ENCODE peak calls at places on chromosome 11, in five cellular contexts. Z, P, Y, X and M are unnamed samples.

GRCh38 chr11:129969973-129970372 is 32.7 kb downstream of the PRDM10 start:
- DNase-seq in Z (no peak), P (no peak), Y (no peak), X (no peak), M (no peak)

GRCh38 chr11:74341926-74342325 is 30.5 kb upstream of the P4HA3 start:
- DNase-seq in Z (no peak), P (no peak), Y (no peak), X (no peak), M (no peak)

GRCh38 chr11:116693206-116694016 is 79.4 kb downstream of the BUD13 start:
- DNase-seq in Z (peak), P (no peak), Y (no peak), X (no peak), M (peak)

GRCh38 chr11:43574949-43575915 is 105.3 kb upstream of the HSD17B12 start:
- DNase-seq in Z (no peak), P (peak), Y (peak), X (no peak), M (no peak)

GRCh38 chr11:133661867-133662266 is 129.6 kb upstream of the OPCML start:
- DNase-seq in Z (no peak), P (no peak), Y (no peak), X (no peak), M (no peak)

GRCh38 chr11:10650166-10650565 is 43.4 kb downstream of the IRAG1 start:
- DNase-seq in Z (no peak), P (no peak), Y (no peak), X (no peak), M (no peak)

GRCh38 chr11:29507381-29507780 is 509.4 kb downstream of the KCNA4 start:
- DNase-seq in Z (no peak), P (no peak), Y (no peak), X (no peak), M (no peak)

GRCh38 chr11:13126430-13126829 is 117.3 kb downstream of the RASSF10 start:
- DNase-seq in Z (peak), P (peak), Y (no peak), X (no peak), M (no peak)

GRCh38 chr11:79425463-79425862 is 15.4 kb downstream of the TENM4 start:
- DNase-seq in Z (no peak), P (no peak), Y (no peak), X (no peak), M (no peak)

GRCh38 chr11:109696191-109696897 is 274.4 kb downstream of the C11orf87 start:
- DNase-seq in Z (peak), P (peak), Y (no peak), X (no peak), M (peak)

GRCh38 chr11:69801513-69802335 is 17.5 kb downstream of the FGF3 start:
- DNase-seq in Z (no peak), P (peak), Y (no peak), X (no peak), M (no peak)

GRCh38 chr11:134536219-134536618 is 124.2 kb upstream of the B3GAT1 start:
- DNase-seq in Z (no peak), P (no peak), Y (no peak), X (no peak), M (no peak)

GRCh38 chr11:94803491-94803890 is 35.3 kb downstream of the AMOTL1 start:
- DNase-seq in Z (no peak), P (no peak), Y (no peak), X (no peak), M (no peak)

GRCh38 chr11:131693756-131694155 is 323.3 kb downstream of the NTM start:
- DNase-seq in Z (no peak), P (no peak), Y (no peak), X (no peak), M (no peak)

GRCh38 chr11:111565111-111565720 is 24.7 kb downstream of the LAYN start:
- DNase-seq in Z (peak), P (peak), Y (peak), X (no peak), M (no peak)

GRCh38 chr11:17786824-17787525 is 52.4 kb downstream of the KCNC1 start:
- DNase-seq in Z (peak), P (peak), Y (no peak), X (no peak), M (peak)

GRCh38 chr11:114278342-114279065 is 17.7 kb upstream of the NNMT start:
- DNase-seq in Z (no peak), P (no peak), Y (no peak), X (no peak), M (no peak)

GRCh38 chr11:11335043-11335442 is 18.0 kb downstream of the CSNK2A3 start:
- DNase-seq in Z (no peak), P (no peak), Y (no peak), X (no peak), M (no peak)

GRCh38 chr11:108121274-108122155 is at the start of gene ACAT1:
- DNase-seq in Z (peak), P (peak), Y (peak), X (peak), M (peak)

GRCh38 chr11:95257596-95257995 is 26.6 kb upstream of the SESN3 start:
- DNase-seq in Z (no peak), P (no peak), Y (no peak), X (no peak), M (peak)

GRCh38 chr11:26551186-26551801 is 20.8 kb downstream of the MUC15 start:
- DNase-seq in Z (no peak), P (peak), Y (no peak), X (no peak), M (peak)

GRCh38 chr11:71420455-71421241 is 27.5 kb downstream of the DHCR7 start:
- DNase-seq in Z (peak), P (peak), Y (no peak), X (no peak), M (peak)

GRCh38 chr11:20162824-20163777 is 2.8 kb upstream of the DBX1 start:
- DNase-seq in Z (no peak), P (peak), Y (peak), X (no peak), M (no peak)

GRCh38 chr11:44746894-44747293 is 20.1 kb downstream of the TSPAN18 start:
- DNase-seq in Z (no peak), P (no peak), Y (no peak), X (no peak), M (no peak)

DNA sequence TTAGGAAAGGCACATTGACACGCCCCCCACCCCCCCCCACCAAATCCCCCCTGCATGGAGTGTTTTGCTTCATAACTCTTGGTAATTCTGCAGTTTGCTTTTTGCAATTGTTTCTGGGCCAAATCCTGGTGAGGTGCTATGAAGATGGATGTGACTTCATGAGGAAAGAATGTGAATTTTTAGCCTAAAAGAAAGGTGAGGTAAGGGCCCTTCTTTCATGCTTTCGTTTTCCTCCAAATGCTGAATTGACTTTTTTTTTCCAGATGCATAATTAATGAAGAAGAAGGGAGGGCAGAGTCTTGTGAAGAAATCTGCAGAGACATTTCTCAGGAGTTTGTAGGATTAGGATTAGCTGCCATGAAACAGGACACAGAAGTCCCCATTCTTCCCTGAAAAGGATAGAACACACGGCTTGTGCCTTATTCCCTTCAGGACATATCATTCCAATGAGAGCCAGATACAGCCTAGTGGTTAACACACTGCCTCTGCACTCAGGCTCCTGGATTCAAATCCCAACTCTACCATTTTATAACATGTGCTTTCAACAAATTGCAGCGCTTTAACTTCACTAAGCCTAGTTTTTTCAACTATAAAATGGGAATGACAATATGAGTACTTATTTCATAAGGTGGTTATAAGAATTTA is 19.6 kb upstream of the TBCEL start:
- DNase-seq in Z (no peak), P (no peak), Y (no peak), X (no peak), M (peak)
- H3K27ac ChIP-seq in Z (no peak), P (no peak), Y (no peak), X (no peak), M (no peak)

GRCh38 chr11:68711114-68711513 is 26.8 kb downstream of the GAL start:
- DNase-seq in Z (no peak), P (no peak), Y (no peak), X (no peak), M (no peak)

GRCh38 chr11:68707527-68707926 is 23.2 kb downstream of the GAL start:
- DNase-seq in Z (no peak), P (no peak), Y (no peak), X (no peak), M (no peak)

GRCh38 chr11:68709064-68709463 is 24.7 kb downstream of the GAL start:
- DNase-seq in Z (no peak), P (no peak), Y (no peak), X (no peak), M (no peak)

GRCh38 chr11:68714047-68714856 is 29.9 kb downstream of the GAL start:
- DNase-seq in Z (no peak), P (no peak), Y (no peak), X (no peak), M (no peak)

DNA sequence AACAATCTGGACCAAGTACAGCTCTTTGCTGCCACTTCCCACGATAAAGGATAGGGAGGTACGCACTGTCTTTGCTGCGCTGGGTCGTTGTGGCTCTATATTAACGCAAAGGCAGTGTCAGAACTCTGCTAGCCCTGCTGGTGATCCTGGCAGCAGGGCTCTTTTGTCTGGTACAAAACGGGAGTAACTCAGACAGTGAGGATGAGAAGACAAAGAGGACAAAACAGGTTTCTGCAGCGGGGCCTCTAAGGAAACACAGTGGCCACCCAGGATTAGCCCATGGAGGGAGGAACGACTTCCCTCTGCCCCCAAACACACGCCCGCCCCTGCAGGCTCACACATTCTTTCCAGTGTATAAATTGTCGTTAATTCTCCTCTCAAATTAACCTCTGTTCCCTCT is 26.1 kb downstream of the GAL start:
- DNase-seq in Z (no peak), P (no peak), Y (no peak), X (no peak), M (no peak)
- TF ChIP-seq CTCF in Z (no peak), P (no peak), Y (no peak), X (no peak), M (no peak)

GRCh38 chr11:34251640-34251980 is 106.2 kb downstream of the ABTB2 start:
- DNase-seq in Z (no peak), P (no peak), Y (no peak), X (no peak), M (no peak)
- H3K27ac ChIP-seq in Z (peak), P (peak), Y (no peak), X (peak), M (peak)

GRCh38 chr11:34651551-34651950 is 30.7 kb downstream of the EHF start:
- DNase-seq in Z (no peak), P (peak), Y (no peak), X (no peak), M (no peak)
- TF ChIP-seq CTCF in Z (no peak), P (no peak), Y (no peak), X (no peak), M (no peak)

DNA sequence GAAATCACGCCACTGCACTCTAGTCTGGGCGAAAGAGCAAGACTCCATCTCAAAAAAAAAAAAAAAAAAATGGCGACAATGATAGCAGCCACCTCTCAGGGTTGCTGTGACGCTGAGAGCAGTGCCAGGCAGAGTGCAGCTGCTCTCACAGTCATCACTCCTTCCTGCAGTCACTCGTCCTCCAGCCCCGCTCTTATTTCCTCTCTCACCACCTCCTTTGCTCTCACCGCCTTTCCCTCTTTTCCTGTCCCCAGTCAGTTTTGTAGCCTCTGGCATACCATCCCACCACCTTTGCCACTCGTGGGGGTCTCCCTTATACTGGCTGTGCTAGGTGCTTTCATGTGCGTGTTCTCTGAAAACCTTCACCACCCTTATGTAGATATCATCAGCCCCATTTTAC is 19.4 kb upstream of the ST3GAL4 start:
- DNase-seq in Z (no peak), P (no peak), Y (no peak), X (no peak), M (no peak)
- H3K27ac ChIP-seq in Z (peak), P (peak), Y (peak), X (no peak), M (no peak)

DNA sequence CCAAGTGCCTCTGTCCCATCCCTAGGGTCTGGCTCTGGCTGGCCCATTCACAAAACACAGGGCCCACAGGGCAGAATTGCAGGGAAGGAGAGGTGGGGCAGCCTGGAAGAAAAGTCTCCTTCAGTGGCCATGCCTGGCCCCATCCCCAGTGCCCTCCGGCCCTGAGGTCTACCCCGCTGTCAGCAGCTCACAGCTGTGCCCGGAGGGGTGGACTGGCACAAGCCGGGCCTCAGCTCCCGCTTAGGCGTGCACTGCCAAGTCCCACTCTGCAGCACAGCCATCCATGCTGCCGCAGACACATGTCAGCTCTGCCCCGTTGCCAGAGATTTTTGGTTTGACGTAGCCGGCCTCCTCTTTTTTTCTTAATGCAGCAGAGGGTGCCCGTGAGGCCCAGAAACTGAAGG is 3.9 kb upstream of the SCN2B start:
- DNase-seq in Z (peak), P (peak), Y (no peak), X (peak), M (peak)
- TF ChIP-seq CTCF in Z (no peak), P (no peak), Y (no peak), X (peak), M (peak)

DNA sequence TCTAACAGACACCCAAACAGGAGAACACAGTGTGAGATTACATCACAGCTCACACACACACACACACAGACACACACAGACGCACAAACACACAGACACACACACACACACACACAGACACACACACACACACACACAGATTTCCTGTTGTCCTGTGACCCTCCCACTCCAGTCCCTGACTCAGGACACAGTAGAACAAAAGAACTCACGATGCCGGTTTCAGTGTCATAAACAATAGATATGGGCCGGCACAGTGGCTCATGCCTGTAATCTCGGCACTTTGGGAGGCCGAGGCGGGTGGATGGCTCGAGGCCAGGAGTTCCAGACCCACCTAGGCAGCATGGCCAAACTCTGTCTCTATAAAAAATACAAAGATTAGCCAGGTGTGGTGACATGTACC is 13.8 kb upstream of the KAT5 start:
- DNase-seq in Z (no peak), P (peak), Y (no peak), X (no peak), M (no peak)
- H3K27ac ChIP-seq in Z (no peak), P (no peak), Y (no peak), X (peak), M (no peak)

DNA sequence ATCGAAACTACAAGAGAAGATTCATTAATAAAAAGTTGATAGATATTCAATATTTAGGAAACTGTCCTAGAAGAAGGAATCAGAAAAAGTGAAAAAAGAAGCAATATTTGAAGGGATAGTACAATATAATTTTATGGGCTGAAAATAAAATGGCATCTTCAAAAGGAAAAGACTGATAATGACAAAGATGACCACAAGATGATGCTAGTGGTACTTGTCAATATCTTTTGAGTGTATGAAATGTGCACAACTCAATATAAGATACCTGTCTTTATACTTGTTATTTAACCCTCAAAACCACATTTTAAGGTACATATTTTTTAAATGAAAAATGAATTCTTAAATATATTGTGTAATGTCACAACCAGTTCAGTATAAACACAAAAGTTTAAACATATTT is 1059.6 kb upstream of the RAG2 start:
- DNase-seq in Z (peak), P (peak), Y (no peak), X (no peak), M (no peak)
- TF ChIP-seq CTCF in Z (peak), P (peak), Y (no peak), X (no peak), M (peak)

GRCh38 chr11:76785513-76785912 is 2.4 kb downstream of the TSKU start:
- DNase-seq in Z (no peak), P (no peak), Y (no peak), X (no peak), M (no peak)
- H3K27ac ChIP-seq in Z (peak), P (no peak), Y (peak), X (peak), M (no peak)